ENCODE peak calls at places on chromosomes 5 and 9, in ten cellular contexts. Y is anterior cingulate cortex, E is T47D, D is HS-5, T is putamen, K is GM18507, H is Calu3, I is fibroblast of pulmonary artery, Z is lower lobe of right lung, B is GM13976. M is an unnamed sample.

GRCh38 chr5:1468247-1468612 is 23.0 kb upstream of the SLC6A3 start:
- DNase-seq in Y (no peak), E (peak), D (no peak), T (peak), K (no peak), H (no peak), I (peak), Z (no peak), B (no peak), M (peak)

GRCh38 chr9:28801144-28801799 is 1228.0 kb upstream of the C9orf72 start:
- DNase-seq in Y (no peak), E (no peak), D (peak), T (no peak), K (no peak), H (no peak), I (no peak), Z (no peak), B (no peak), M (no peak)

GRCh38 chr5:12615141-12615820 is 711.0 kb upstream of the CTNND2 start:
- DNase-seq in Y (no peak), E (peak), D (no peak), T (no peak), K (no peak), H (no peak), I (no peak), Z (no peak), B (no peak), M (no peak)

GRCh38 chr9:9997585-9997984 is 615.2 kb downstream of the PTPRD start:
- DNase-seq in Y (no peak), E (no peak), D (no peak), T (no peak), K (no peak), H (no peak), I (no peak), Z (no peak), B (no peak), M (no peak)

GRCh38 chr9:105662184-105663104 is at the start of gene TAL2:
- DNase-seq in Y (no peak), E (peak), D (no peak), T (no peak), K (no peak), H (no peak), I (no peak), Z (no peak), B (peak), M (no peak)

GRCh38 chr9:72597181-72597517 is 75.7 kb downstream of the TMC1 start:
- DNase-seq in Y (no peak), E (no peak), D (no peak), T (no peak), K (no peak), H (no peak), I (no peak), Z (no peak), B (no peak), M (no peak)

GRCh38 chr5:153147891-153148623 is 342.4 kb upstream of the GRIA1 start:
- DNase-seq in Y (no peak), E (peak), D (no peak), T (peak), K (no peak), H (peak), I (peak), Z (no peak), B (peak), M (peak)

GRCh38 chr9:32376295-32376694 is 8.1 kb upstream of the ACO1 start:
- DNase-seq in Y (no peak), E (peak), D (no peak), T (no peak), K (no peak), H (no peak), I (no peak), Z (no peak), B (no peak), M (no peak)

GRCh38 chr5:2699231-2699630 is 52.2 kb downstream of the IRX2 start:
- DNase-seq in Y (no peak), E (no peak), D (no peak), T (no peak), K (no peak), H (no peak), I (no peak), Z (no peak), B (no peak), M (no peak)

GRCh38 chr9:93387791-93388190 is 63.7 kb upstream of the FAM120A start:
- DNase-seq in Y (no peak), E (peak), D (no peak), T (no peak), K (no peak), H (no peak), I (no peak), Z (peak), B (no peak), M (no peak)

GRCh38 chr5:82092-82491 is 9.9 kb upstream of the PLEKHG4B start:
- DNase-seq in Y (no peak), E (peak), D (no peak), T (no peak), K (no peak), H (peak), I (peak), Z (no peak), B (peak), M (no peak)